ENCODE peak calls at places on chromosomes 3 and 15, in five cellular contexts. T is ovary; E is naive B cell; S is foreskin fibroblast; P is stimulated activated CD8-positive, alpha-beta memory T cell treated with anti-CD3 and anti-CD28 coated beads, Interleukin-4, amount 100 ng/mL, for 24 hours. V is an unnamed sample.

GRCh38 chr3:112605285-112605684 is 35.7 kb downstream of the CCDC80 start:
- DNase-seq in T (no peak), E (no peak), S (peak), P (no peak), V (no peak)

GRCh38 chr15:29452881-29453731 is 183.5 kb upstream of the NSMCE3 start:
- DNase-seq in T (no peak), E (no peak), S (peak), P (no peak), V (no peak)

GRCh38 chr3:159082514-159082913 is 280.7 kb downstream of the MFSD1 start:
- DNase-seq in T (no peak), E (no peak), S (peak), P (no peak), V (no peak)

GRCh38 chr3:197339841-197340520 is 41.6 kb upstream of the DLG1 start:
- DNase-seq in T (no peak), E (no peak), S (peak), P (no peak), V (no peak)

GRCh38 chr3:78238811-78239210 is 1198.9 kb downstream of the ROBO2 start:
- DNase-seq in T (no peak), E (no peak), S (no peak), P (no peak), V (no peak)

GRCh38 chr3:58167431-58168351 is 43.1 kb downstream of the DNASE1L3 start:
- DNase-seq in T (peak), E (peak), S (peak), P (peak), V (no peak)

GRCh38 chr3:42526616-42527367 is 24.3 kb downstream of the VIPR1 start:
- DNase-seq in T (no peak), E (no peak), S (no peak), P (peak), V (no peak)

GRCh38 chr3:58487140-58487886 is 4.6 kb upstream of the KCTD6 start:
- DNase-seq in T (no peak), E (no peak), S (peak), P (no peak), V (no peak)

GRCh38 chr3:108119398-108120109 is 28.7 kb upstream of the CD47 start:
- DNase-seq in T (no peak), E (no peak), S (no peak), P (no peak), V (no peak)

GRCh38 chr3:58492385-58492970 is 582 bp downstream of the KCTD6 start:
- DNase-seq in T (no peak), E (peak), S (peak), P (no peak), V (no peak)

GRCh38 chr15:84969257-84969656 is 12.4 kb upstream of the PDE8A start:
- DNase-seq in T (no peak), E (no peak), S (no peak), P (no peak), V (no peak)

GRCh38 chr3:28587723-28588122 is 239.1 kb upstream of the AZI2 start:
- DNase-seq in T (no peak), E (no peak), S (no peak), P (no peak), V (no peak)

GRCh38 chr3:22245122-22245521 is 494.1 kb upstream of the ZNF385D start:
- DNase-seq in T (no peak), E (no peak), S (peak), P (no peak), V (no peak)

GRCh38 chr3:196419386-196419785 is 12.8 kb downstream of the UBXN7 start:
- DNase-seq in T (no peak), E (no peak), S (no peak), P (no peak), V (no peak)

V was measured in upper lobe of right lung.